ENCODE peak calls at places on chromosomes 11 and 22, in seven cellular contexts. A is bronchial epithelial cell; I is stimulated activated CD4-positive, alpha-beta T cell treated with anti-CD3 and anti-CD28 coated beads, Interleukin-1b, Interleukin-23, amount 100 ng/mL, for 48 hours; H is erythroblast; S is NCI-H774; M is NCI-H2107; E is NCI-H2029. Y is an unnamed sample.

GRCh38 chr22:24030186-24030702 is 19.1 kb downstream of the CABIN1 start:
- DNase-seq in A (no peak), I (no peak), H (peak), S (no peak), M (no peak), E (no peak), Y (no peak)

GRCh38 chr22:19664951-19665783 is 49.1 kb upstream of the SEPTIN5 start:
- DNase-seq in A (no peak), I (no peak), H (no peak), S (no peak), M (no peak), E (no peak), Y (no peak)

GRCh38 chr11:75781831-75782230 is 13.3 kb downstream of the DGAT2 start:
- DNase-seq in A (no peak), I (no peak), H (no peak), S (no peak), M (no peak), E (no peak), Y (no peak)

GRCh38 chr22:44965171-44965570 is 44.6 kb downstream of the PHF21B start:
- DNase-seq in A (no peak), I (no peak), H (no peak), S (no peak), M (no peak), E (no peak), Y (no peak)

GRCh38 chr11:65854871-65855837 is 2.8 kb downstream of the CFL1 start:
- DNase-seq in A (no peak), I (no peak), H (no peak), S (no peak), M (no peak), E (no peak), Y (no peak)

GRCh38 chr11:114197799-114198500 is 98.2 kb upstream of the NNMT start:
- DNase-seq in A (peak), I (no peak), H (no peak), S (peak), M (no peak), E (peak), Y (no peak)

GRCh38 chr11:35524780-35525179 is 636 bp downstream of the PAMR1 start:
- DNase-seq in A (peak), I (no peak), H (no peak), S (no peak), M (no peak), E (no peak), Y (no peak)

GRCh38 chr11:47981667-47982404 is 1.5 kb downstream of the PTPRJ start:
- DNase-seq in A (no peak), I (no peak), H (no peak), S (no peak), M (no peak), E (no peak), Y (peak)

GRCh38 chr11:122020902-122021301 is 95.1 kb downstream of the BLID start:
- DNase-seq in A (no peak), I (no peak), H (no peak), S (no peak), M (no peak), E (no peak), Y (no peak)

GRCh38 chr11:6608726-6609501 is 3.1 kb downstream of the TAF10 start:
- DNase-seq in A (no peak), I (no peak), H (no peak), S (no peak), M (no peak), E (no peak), Y (no peak)

GRCh38 chr11:120660024-120660565 is 148.5 kb downstream of the GRIK4 start:
- DNase-seq in A (peak), I (peak), H (peak), S (no peak), M (no peak), E (peak), Y (peak)

GRCh38 chr11:110989734-110990133 is 255.8 kb upstream of the POU2AF2 start:
- DNase-seq in A (peak), I (no peak), H (no peak), S (no peak), M (no peak), E (no peak), Y (no peak)

GRCh38 chr11:32829680-32830412 is at the start of gene PRRG4:
- DNase-seq in A (peak), I (peak), H (peak), S (peak), M (peak), E (peak), Y (peak)

GRCh38 chr22:42769574-42770447 is 49.1 kb upstream of the A4GALT start:
- DNase-seq in A (peak), I (no peak), H (no peak), S (no peak), M (no peak), E (no peak), Y (no peak)

GRCh38 chr22:33513388-33514336 is 406.6 kb downstream of the LARGE1 start:
- DNase-seq in A (peak), I (no peak), H (no peak), S (no peak), M (no peak), E (no peak), Y (no peak)

GRCh38 chr11:93537767-93538261 is 5.4 kb downstream of the SMCO4 start:
- DNase-seq in A (peak), I (no peak), H (no peak), S (no peak), M (no peak), E (peak), Y (no peak)

GRCh38 chr22:38032681-38033521 is 24.3 kb upstream of the PICK1 start:
- DNase-seq in A (peak), I (no peak), H (no peak), S (no peak), M (no peak), E (no peak), Y (no peak)

GRCh38 chr11:115164774-115165173 is 339.4 kb downstream of the CADM1 start:
- DNase-seq in A (no peak), I (no peak), H (no peak), S (no peak), M (peak), E (no peak), Y (no peak)

GRCh38 chr11:59807047-59807446 is 3.5 kb downstream of the MRPL16 start:
- DNase-seq in A (no peak), I (no peak), H (no peak), S (no peak), M (no peak), E (no peak), Y (no peak)

GRCh38 chr11:48034926-48035876 is 54.8 kb downstream of the PTPRJ start:
- DNase-seq in A (no peak), I (no peak), H (no peak), S (no peak), M (no peak), E (no peak), Y (no peak)

GRCh38 chr22:34588893-34589545 is 476.9 kb upstream of the ISX start:
- DNase-seq in A (no peak), I (no peak), H (no peak), S (no peak), M (no peak), E (peak), Y (no peak)

GRCh38 chr22:17063372-17064106 is 21.3 kb upstream of the IL17RA start:
- DNase-seq in A (no peak), I (no peak), H (no peak), S (no peak), M (no peak), E (no peak), Y (no peak)

GRCh38 chr11:7202412-7202811 is 49.3 kb upstream of the SYT9 start:
- DNase-seq in A (no peak), I (no peak), H (no peak), S (no peak), M (no peak), E (no peak), Y (no peak)

GRCh38 chr22:49760630-49761571 is 66.8 kb downstream of the BRD1 start:
- DNase-seq in A (peak), I (no peak), H (no peak), S (no peak), M (no peak), E (no peak), Y (no peak)

GRCh38 chr11:78812513-78813293 is 238.0 kb upstream of the NARS2 start:
- DNase-seq in A (peak), I (no peak), H (no peak), S (no peak), M (no peak), E (no peak), Y (no peak)

GRCh38 chr22:41885116-41885515 is 29.8 kb downstream of the SHISA8 start:
- DNase-seq in A (no peak), I (no peak), H (no peak), S (no peak), M (no peak), E (no peak), Y (no peak)

GRCh38 chr11:121082670-121083069 is 18.4 kb upstream of the TECTA start:
- DNase-seq in A (peak), I (no peak), H (no peak), S (no peak), M (no peak), E (no peak), Y (peak)

GRCh38 chr22:46280999-46281623 is 13.3 kb downstream of the TTC38 start:
- DNase-seq in A (no peak), I (no peak), H (no peak), S (no peak), M (no peak), E (no peak), Y (no peak)

GRCh38 chr22:45202333-45203149 is 38.2 kb downstream of the KIAA0930 start:
- DNase-seq in A (no peak), I (no peak), H (no peak), S (no peak), M (no peak), E (no peak), Y (no peak)

GRCh38 chr22:23110922-23111527 is 30.8 kb downstream of the RSPH14 start:
- DNase-seq in A (no peak), I (no peak), H (no peak), S (peak), M (no peak), E (peak), Y (no peak)